ENCODE peak calls at places on chromosomes 6 and 20, in four cellular contexts. R is NCI-H1694; P is HCT116; K is effector memory CD4-positive, alpha-beta T cell. Q is an unnamed sample.

GRCh38 chr6:37029249-37029959 is 23.9 kb downstream of the FGD2 start:
- DNase-seq in R (peak), P (peak), K (peak), Q (peak)

GRCh38 chr6:54335871-54336270 is 27.6 kb downstream of the TINAG start:
- DNase-seq in K (no peak), R (no peak), P (peak), Q (peak)

GRCh38 chr6:42929088-42929927 is at the start of gene CNPY3:
- DNase-seq in K (peak), P (peak), R (peak), Q (peak)

GRCh38 chr6:10451828-10452509 is 37.1 kb upstream of the TFAP2A start:
- DNase-seq in K (no peak), P (peak), R (no peak), Q (peak)

GRCh38 chr20:50110141-50111047 is 2.6 kb downstream of the UBE2V1 start:
- DNase-seq in K (no peak), P (no peak), R (no peak), Q (no peak)

GRCh38 chr6:161151660-161152526 is 122.0 kb downstream of the AGPAT4 start:
- DNase-seq in P (no peak), K (no peak), R (no peak), Q (no peak)

GRCh38 chr20:62164879-62165761 is 17.7 kb upstream of the MTG2 start:
- DNase-seq in P (no peak), K (no peak), R (no peak), Q (no peak)

GRCh38 chr6:49919261-49919660 is 44.7 kb downstream of the DEFB114 start:
- DNase-seq in P (no peak), R (no peak), K (no peak), Q (no peak)

GRCh38 chr20:50303573-50304500 is 113.2 kb downstream of the CEBPB start:
- DNase-seq in K (no peak), R (peak), P (no peak), Q (no peak)

GRCh38 chr20:63934271-63935068 is 21.7 kb downstream of the UCKL1 start:
- DNase-seq in K (no peak), R (peak), P (no peak), Q (no peak)

GRCh38 chr20:25191051-25191450 is 4.5 kb upstream of the ENTPD6 start:
- DNase-seq in P (no peak), K (no peak), R (no peak), Q (no peak)

GRCh38 chr20:19913927-19914614 is 103.1 kb upstream of the NAA20 start:
- DNase-seq in P (no peak), K (no peak), R (no peak), Q (no peak)

GRCh38 chr20:23585808-23586734 is 17.8 kb upstream of the CST9L start:
- DNase-seq in R (no peak), K (no peak), P (no peak), Q (no peak)

Q was measured in NCI-H460.